ENCODE peak calls at places on chromosomes 2 and 18, in six cellular contexts. M is GM23338, C is upper lobe of right lung, U is IMR-90, F is brain microvascular endothelial cell, O is endodermal cell. Z is an unnamed sample.

GRCh38 chr2:68357608-68358337 is 7.3 kb upstream of the PLEK start:
- DNase-seq in U (peak; percentile 58), M (peak; percentile 85), C (no peak), O (peak; percentile 87), F (peak; percentile 56), Z (no peak)

GRCh38 chr18:23209796-23210195 is 74.5 kb downstream of the CABLES1 start:
- DNase-seq in U (no peak), F (no peak), O (no peak), M (no peak), C (no peak), Z (no peak)

GRCh38 chr2:106537711-106538275 is 50.6 kb downstream of the CD8B2 start:
- DNase-seq in F (no peak), U (no peak), C (no peak), M (no peak), O (no peak), Z (peak; percentile 61)

GRCh38 chr18:76274470-76275289 is 220.4 kb downstream of the ZNF516 start:
- DNase-seq in U (no peak), C (no peak), O (peak; percentile 87), F (no peak), M (peak; percentile 73), Z (no peak)

GRCh38 chr2:222313816-222314215 is 15.0 kb upstream of the PAX3 start:
- DNase-seq in M (no peak), O (no peak), F (no peak), U (no peak), C (no peak), Z (no peak)

GRCh38 chr18:74623047-74623816 is 25.6 kb downstream of the ZNF407 start:
- DNase-seq in O (peak; percentile 63), M (peak; percentile 79), C (no peak), U (peak; percentile 24), F (no peak), Z (no peak)

GRCh38 chr2:32882911-32883810 is 63.6 kb upstream of the LTBP1 start:
- DNase-seq in O (no peak), F (no peak), M (no peak), C (no peak), U (peak; percentile 53), Z (no peak)

GRCh38 chr2:48328159-48328816 is 201.7 kb upstream of the STON1 start:
- DNase-seq in M (no peak), U (no peak), C (no peak), O (no peak), F (no peak), Z (no peak)

GRCh38 chr2:65032016-65032975 is 23.9 kb upstream of the CEP68 start:
- DNase-seq in O (no peak), F (no peak), M (no peak), C (no peak), U (no peak), Z (no peak)

GRCh38 chr2:165572155-165572554 is 102.7 kb downstream of the CSRNP3 start:
- DNase-seq in U (no peak), F (peak; percentile 39), M (no peak), C (no peak), O (no peak), Z (no peak)

GRCh38 chr18:62088146-62088545 is 98.7 kb downstream of the PIGN start:
- DNase-seq in C (no peak), F (no peak), U (no peak), O (no peak), M (no peak), Z (no peak)

GRCh38 chr2:170341684-170342631 is 164.0 kb downstream of the MYO3B start:
- DNase-seq in F (no peak), U (no peak), C (no peak), O (no peak), M (no peak), Z (no peak)

GRCh38 chr2:6081542-6081872 is 389.3 kb downstream of the SOX11 start:
- DNase-seq in U (no peak), C (no peak), M (no peak), F (no peak), O (no peak), Z (no peak)

GRCh38 chr2:217989221-217989948 is 13.4 kb downstream of the TNS1 start:
- DNase-seq in C (peak; percentile 52), F (no peak), O (no peak), M (no peak), U (no peak), Z (peak; percentile 40)

GRCh38 chr18:3966246-3966984 is 488.7 kb downstream of the DLGAP1 start:
- DNase-seq in F (no peak), M (no peak), C (no peak), O (no peak), U (peak; percentile 50), Z (no peak)

GRCh38 chr18:58967643-58968291 is 103.1 kb downstream of the ZNF532 start:
- DNase-seq in O (peak; percentile 32), F (no peak), M (no peak), U (peak; percentile 42), C (no peak), Z (no peak)

DNA sequence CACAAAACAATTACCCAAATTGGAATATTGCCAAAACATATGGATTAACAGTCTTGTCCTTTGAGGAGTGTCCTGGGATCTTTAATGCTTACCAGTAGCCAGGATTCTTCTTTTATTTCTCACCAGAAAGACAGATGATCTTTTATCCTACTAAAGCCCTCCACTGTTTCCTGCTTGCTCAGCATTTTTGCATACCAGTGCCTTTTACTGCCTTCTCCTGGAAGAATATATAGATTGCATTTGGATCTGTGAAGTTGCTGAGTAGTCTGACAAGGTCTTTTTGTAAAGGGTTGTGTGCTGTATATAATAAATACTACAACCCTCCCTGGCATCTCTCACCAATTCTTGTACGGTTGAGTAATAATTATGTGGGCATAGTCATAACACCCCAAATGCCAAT is 652.2 kb downstream of the LRRTM4 start:
- DNase-seq in F (no peak), C (no peak), M (peak; percentile 47), O (no peak), U (no peak), Z (no peak)
- TF ChIP-seq CTCF in F (no peak), C (no peak), M (peak; percentile 9), O (no peak), U (no peak), Z (no peak)

DNA sequence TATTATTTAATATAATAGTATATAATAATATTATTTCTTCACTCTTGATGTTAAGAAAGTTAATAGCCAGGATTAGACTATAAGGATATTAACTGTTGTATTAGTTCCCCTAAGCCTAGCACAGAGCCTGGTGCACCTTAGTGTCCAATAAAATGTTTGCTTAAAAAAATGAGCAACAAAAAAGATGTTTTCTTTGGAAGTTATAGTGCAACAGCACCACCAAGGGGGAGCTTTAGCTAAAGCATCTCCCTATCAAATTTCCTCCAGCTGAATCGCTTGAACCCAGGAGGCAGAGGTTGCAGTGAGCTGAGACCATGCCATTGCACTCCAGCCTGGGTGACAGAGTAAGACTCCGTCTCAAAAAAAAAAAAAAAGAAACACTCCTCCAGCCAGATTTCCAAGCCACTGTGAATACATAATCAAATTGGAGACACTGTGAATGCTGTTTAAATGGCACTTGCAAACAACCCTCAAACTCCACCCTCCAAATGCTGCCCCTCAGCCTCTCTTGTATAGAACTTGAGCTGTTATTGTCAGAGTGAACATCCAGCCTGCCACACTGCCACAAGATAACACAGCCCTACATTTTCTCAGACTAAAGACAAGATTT is 221.9 kb downstream of the DYM start:
- DNase-seq in F (peak; percentile 43), C (no peak), O (peak; percentile 60), M (peak; percentile 50), U (peak; percentile 51), Z (no peak)
- TF ChIP-seq CTCF in F (peak; percentile 67), C (peak; percentile 46), O (peak; percentile 87), M (peak; percentile 74), U (peak; percentile 72), Z (peak; percentile 54)

GRCh38 chr2:8984152-8984551 is 19.3 kb downstream of the MBOAT2 start:
- DNase-seq in M (no peak), U (no peak), O (no peak), C (no peak), F (no peak), Z (no peak)

GRCh38 chr2:8985561-8986326 is 17.7 kb downstream of the MBOAT2 start:
- DNase-seq in C (no peak), F (no peak), M (no peak), O (no peak), U (peak; percentile 41), Z (no peak)

GRCh38 chr2:8987413-8987812 is 16.1 kb downstream of the MBOAT2 start:
- DNase-seq in U (peak; percentile 56), F (no peak), M (no peak), C (no peak), O (no peak), Z (no peak)

GRCh38 chr2:8984855-8985254 is 18.6 kb downstream of the MBOAT2 start:
- DNase-seq in C (no peak), U (no peak), O (no peak), M (no peak), F (no peak), Z (no peak)

DNA sequence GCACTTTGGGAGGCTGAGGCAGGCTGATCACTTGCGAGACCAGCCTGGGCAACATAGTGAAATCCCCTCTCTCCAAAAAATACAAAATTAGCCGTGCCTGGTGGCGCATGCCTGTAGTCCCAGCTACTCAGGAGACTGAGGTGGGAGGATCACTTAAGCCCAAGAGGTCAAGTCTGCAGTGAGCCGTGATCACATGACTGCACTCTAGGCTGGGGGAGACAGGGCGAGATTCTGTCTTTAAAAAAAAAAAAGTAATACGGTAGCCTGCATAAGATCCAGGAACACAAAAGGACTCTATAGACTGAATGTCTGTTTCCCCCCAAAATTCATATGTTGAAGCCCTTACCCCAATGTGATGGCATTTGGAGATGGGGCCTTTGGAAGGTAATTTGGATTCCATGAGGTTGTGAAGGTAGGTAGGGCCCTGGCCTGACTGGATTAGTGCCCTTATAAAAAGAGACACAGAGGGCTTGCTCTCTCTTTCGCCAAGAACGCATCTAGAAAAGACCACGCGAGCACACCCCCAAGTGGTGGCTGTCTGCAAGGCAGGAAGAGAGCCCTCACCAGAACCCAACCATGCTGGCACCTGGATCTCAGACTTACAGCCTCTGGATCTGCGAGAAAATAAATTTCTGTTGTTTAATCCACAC is 17.0 kb downstream of the MBOAT2 start:
- DNase-seq in C (no peak), M (peak; percentile 84), F (no peak), U (no peak), O (peak; percentile 89), Z (no peak)
- TF ChIP-seq CTCF in C (no peak), M (peak; percentile 75), F (peak; percentile 54), U (peak; percentile 16), O (peak; percentile 82), Z (no peak)

DNA sequence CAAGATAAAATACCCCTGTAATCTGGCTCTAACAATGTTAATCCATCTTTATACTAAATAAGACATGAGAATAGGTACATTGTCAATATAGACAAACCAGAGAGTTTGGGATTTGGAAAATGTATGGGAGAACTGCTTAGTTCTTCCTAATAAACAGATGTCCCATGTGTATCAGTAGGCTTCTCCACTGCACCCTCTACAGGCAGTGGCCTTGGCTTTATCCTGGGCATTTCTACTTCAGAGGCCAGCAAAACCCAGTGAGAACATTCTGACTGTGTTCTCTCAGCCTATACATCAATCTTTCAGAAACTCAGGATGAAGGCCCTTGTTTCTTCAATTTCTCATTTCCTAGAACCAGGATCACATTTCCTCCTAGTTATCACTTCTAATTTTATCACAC is 1167.5 kb upstream of the ACVR2A start:
- DNase-seq in U (peak; percentile 4), F (no peak), M (peak; percentile 30), C (no peak), O (peak; percentile 58), Z (no peak)
- TF ChIP-seq CTCF in U (peak; percentile 9), F (peak; percentile 47), M (peak; percentile 50), C (no peak), O (peak; percentile 72), Z (no peak)